ENCODE peak calls at places on chromosomes 11 and 22, in seven cellular contexts. X is activated CD4-positive, alpha-beta T cell treated with anti-CD3 and anti-CD28 coated beads for 24 hours; F is amygdala; U is ecto neural progenitor cell; T is HFF-Myc; V is SK-MEL-5; Z is AG08395. A is an unnamed sample.

GRCh38 chr22:30286813-30287625 is 2.3 kb downstream of the CASTOR1 start:
- DNase-seq in X (peak), F (no peak), U (peak), T (no peak), V (peak), Z (peak), A (no peak)

GRCh38 chr11:34426766-34427170 is 12.0 kb upstream of the CAT start:
- DNase-seq in X (no peak), F (no peak), U (no peak), T (peak), V (no peak), Z (peak), A (peak)

GRCh38 chr11:130652671-130653335 is 204.4 kb downstream of the ADAMTS15 start:
- DNase-seq in X (no peak), F (no peak), U (no peak), T (no peak), V (no peak), Z (peak), A (peak)

GRCh38 chr11:82765466-82766034 is 31.9 kb upstream of the FAM181B start:
- DNase-seq in X (no peak), F (no peak), U (no peak), T (no peak), V (no peak), Z (no peak), A (no peak)

GRCh38 chr22:45268958-45269844 is 15.5 kb upstream of the UPK3A start:
- DNase-seq in X (peak), F (no peak), U (peak), T (no peak), V (peak), Z (peak), A (peak)

GRCh38 chr11:61541568-61541967 is 33.0 kb downstream of the LRRC10B start:
- DNase-seq in X (no peak), F (no peak), U (no peak), T (peak), V (no peak), Z (peak), A (peak)

GRCh38 chr22:38218661-38219331 is 17.0 kb downstream of the MAFF start:
- DNase-seq in X (peak), F (no peak), U (peak), T (peak), V (peak), Z (peak), A (peak)

GRCh38 chr11:83195176-83195531 is 1.6 kb downstream of the ANKRD42 start:
- DNase-seq in X (no peak), F (no peak), U (no peak), T (no peak), V (no peak), Z (no peak), A (no peak)

GRCh38 chr11:134043821-134044420 is 25.0 kb upstream of the JAM3 start:
- DNase-seq in X (no peak), F (no peak), U (no peak), T (no peak), V (no peak), Z (no peak), A (no peak)

GRCh38 chr11:118845369-118845768 is 38.3 kb upstream of the CXCR5 start:
- DNase-seq in X (no peak), F (no peak), U (no peak), T (no peak), V (no peak), Z (peak), A (peak)

GRCh38 chr11:720642-721346 is 14.8 kb downstream of the EPS8L2 start:
- DNase-seq in X (no peak), F (no peak), U (peak), T (no peak), V (no peak), Z (no peak), A (no peak)

GRCh38 chr22:38504731-38505594 is 1.1 kb downstream of the DDX17 start:
- DNase-seq in X (peak), F (no peak), U (no peak), T (no peak), V (peak), Z (no peak), A (peak)